ENCODE peak calls at places on chromosomes 2 and 18, in seven cellular contexts. H is AG08395; R is stimulated activated CD4-positive, alpha-beta T cell treated with anti-CD3 and anti-CD28 coated beads, Interleukin-2, amount 100 ng/mL, for 24 hours; Q is astrocyte of the spinal cord; B is naive thymus-derived CD4-positive, alpha-beta T cell; A is neural progenitor cell; X is activated CD4-positive, alpha-beta T cell treated with anti-CD3 and anti-CD28 coated beads for 36 hours. Y is an unnamed sample.

GRCh38 chr18:32300914-32301313 is 111.1 kb downstream of the MEP1B start:
- DNase-seq in X (no peak), Q (no peak), H (peak), A (no peak), B (no peak), R (no peak), Y (no peak)

GRCh38 chr2:225122582-225123486 is 80.6 kb upstream of the DOCK10 start:
- DNase-seq in X (peak), Q (peak), B (peak), H (peak), A (peak), R (peak), Y (peak)

GRCh38 chr18:26383454-26384270 is 157.4 kb downstream of the TAF4B start:
- DNase-seq in Q (peak), R (no peak), B (peak), X (no peak), A (peak), H (peak), Y (peak)

GRCh38 chr18:33116376-33116775 is 324.1 kb downstream of the CCDC178 start:
- DNase-seq in A (no peak), H (no peak), R (no peak), Q (peak), B (no peak), X (no peak), Y (peak)

GRCh38 chr2:166539340-166540162 is 45.5 kb upstream of the SCN7A start:
- DNase-seq in H (peak), R (no peak), A (peak), X (peak), B (peak), Q (peak), Y (peak)

GRCh38 chr2:237752761-237753165 is 45.8 kb upstream of the RBM44 start:
- DNase-seq in X (peak), R (no peak), A (no peak), Q (no peak), B (no peak), H (no peak), Y (no peak)

GRCh38 chr18:6363216-6363615 is 51.5 kb downstream of the L3MBTL4 start:
- DNase-seq in H (no peak), R (no peak), X (peak), A (no peak), Q (no peak), B (no peak), Y (no peak)

GRCh38 chr2:128563348-128563687 is 244.7 kb upstream of the HS6ST1 start:
- DNase-seq in Q (peak), R (peak), B (no peak), H (peak), A (no peak), X (no peak), Y (no peak)

GRCh38 chr2:42513252-42513918 is 19.6 kb upstream of the KCNG3 start:
- DNase-seq in X (peak), Q (peak), R (no peak), H (peak), A (peak), B (peak), Y (peak)

GRCh38 chr2:202911513-202912341 is at the start of the genes CARF and WDR12:
- DNase-seq in Q (peak), A (peak), R (peak), X (peak), B (peak), H (peak), Y (peak)

GRCh38 chr2:240310201-240310600 is 125.3 kb upstream of the GPC1 start:
- DNase-seq in A (no peak), H (no peak), R (no peak), X (no peak), Q (no peak), B (no peak), Y (no peak)

GRCh38 chr2:208426414-208426813 is 19.8 kb downstream of the PTH2R start:
- DNase-seq in R (no peak), X (no peak), Q (no peak), B (no peak), A (no peak), H (no peak), Y (peak)

GRCh38 chr18:74905245-74905644 is 303.7 kb downstream of the PTGR3 start:
- DNase-seq in B (no peak), X (no peak), R (no peak), H (no peak), A (no peak), Q (no peak), Y (no peak)

GRCh38 chr2:216066255-216066654 is 15.4 kb downstream of the PECR start:
- DNase-seq in H (peak), B (no peak), R (no peak), X (no peak), Q (peak), A (no peak), Y (no peak)

GRCh38 chr2:61157371-61158003 is 4.5 kb upstream of the C2orf74 start:
- DNase-seq in R (no peak), X (no peak), Q (no peak), A (no peak), B (no peak), H (no peak), Y (peak)

Y was measured in NCI-H82.